ENCODE peak calls at places on chromosome 3, in eight cellular contexts. One of them, this sample, is unnamed.

GRCh38 chr3:10715886-10716285 is 100.1 kb upstream of the SLC6A11 start:
- DNase-seq in endothelial cell: no peak
- DNase-seq in colonic mucosa: no peak
- DNase-seq in SJSA1: no peak
- DNase-seq in activated T-cell treated with anti-CD3 and anti-CD28 coated beads for 1 hour: no peak
- DNase-seq in amniotic epithelial cell: no peak
- DNase-seq in GM04504: no peak
- DNase-seq in epithelial cell of prostate: no peak
- DNase-seq in this sample: no peak

GRCh38 chr3:115666081-115666480 is 42.8 kb downstream of the GAP43 start:
- DNase-seq in endothelial cell: no peak
- DNase-seq in colonic mucosa: no peak
- DNase-seq in SJSA1: no peak
- DNase-seq in activated T-cell treated with anti-CD3 and anti-CD28 coated beads for 1 hour: no peak
- DNase-seq in amniotic epithelial cell: peak
- DNase-seq in GM04504: no peak
- DNase-seq in epithelial cell of prostate: no peak
- DNase-seq in this sample: no peak

GRCh38 chr3:189937302-189938255 is 183.1 kb downstream of the P3H2 start:
- DNase-seq in endothelial cell: no peak
- DNase-seq in colonic mucosa: no peak
- DNase-seq in SJSA1: peak
- DNase-seq in activated T-cell treated with anti-CD3 and anti-CD28 coated beads for 1 hour: no peak
- DNase-seq in amniotic epithelial cell: peak
- DNase-seq in GM04504: peak
- DNase-seq in epithelial cell of prostate: peak
- DNase-seq in this sample: peak

GRCh38 chr3:16768956-16769355 is 115.8 kb upstream of the PLCL2 start:
- DNase-seq in endothelial cell: no peak
- DNase-seq in colonic mucosa: no peak
- DNase-seq in SJSA1: no peak
- DNase-seq in activated T-cell treated with anti-CD3 and anti-CD28 coated beads for 1 hour: no peak
- DNase-seq in amniotic epithelial cell: no peak
- DNase-seq in GM04504: no peak
- DNase-seq in epithelial cell of prostate: no peak
- DNase-seq in this sample: no peak

GRCh38 chr3:136239094-136239493 is 11.0 kb upstream of the PCCB start:
- DNase-seq in endothelial cell: no peak
- DNase-seq in colonic mucosa: no peak
- DNase-seq in SJSA1: no peak
- DNase-seq in activated T-cell treated with anti-CD3 and anti-CD28 coated beads for 1 hour: no peak
- DNase-seq in amniotic epithelial cell: no peak
- DNase-seq in GM04504: no peak
- DNase-seq in epithelial cell of prostate: no peak
- DNase-seq in this sample: no peak

GRCh38 chr3:196192036-196193001 is 18.9 kb downstream of the ZDHHC19 start:
- DNase-seq in endothelial cell: no peak
- DNase-seq in colonic mucosa: peak
- DNase-seq in SJSA1: no peak
- DNase-seq in activated T-cell treated with anti-CD3 and anti-CD28 coated beads for 1 hour: no peak
- DNase-seq in amniotic epithelial cell: no peak
- DNase-seq in GM04504: no peak
- DNase-seq in epithelial cell of prostate: no peak
- DNase-seq in this sample: no peak

GRCh38 chr3:66439666-66440344 is 61.0 kb downstream of the LRIG1 start:
- DNase-seq in endothelial cell: no peak
- DNase-seq in colonic mucosa: no peak
- DNase-seq in SJSA1: no peak
- DNase-seq in activated T-cell treated with anti-CD3 and anti-CD28 coated beads for 1 hour: no peak
- DNase-seq in amniotic epithelial cell: no peak
- DNase-seq in GM04504: no peak
- DNase-seq in epithelial cell of prostate: no peak
- DNase-seq in this sample: no peak

GRCh38 chr3:56942523-56942922 is 117.9 kb upstream of the SPATA12 start:
- DNase-seq in endothelial cell: no peak
- DNase-seq in colonic mucosa: no peak
- DNase-seq in SJSA1: no peak
- DNase-seq in activated T-cell treated with anti-CD3 and anti-CD28 coated beads for 1 hour: no peak
- DNase-seq in amniotic epithelial cell: no peak
- DNase-seq in GM04504: no peak
- DNase-seq in epithelial cell of prostate: no peak
- DNase-seq in this sample: no peak

GRCh38 chr3:194245474-194245873 is 105.7 kb downstream of the CPN2 start:
- DNase-seq in endothelial cell: no peak
- DNase-seq in colonic mucosa: no peak
- DNase-seq in SJSA1: no peak
- DNase-seq in activated T-cell treated with anti-CD3 and anti-CD28 coated beads for 1 hour: no peak
- DNase-seq in amniotic epithelial cell: no peak
- DNase-seq in GM04504: no peak
- DNase-seq in epithelial cell of prostate: no peak
- DNase-seq in this sample: no peak

GRCh38 chr3:33716227-33716626 is 1.8 kb downstream of the CLASP2 start:
- DNase-seq in endothelial cell: no peak
- DNase-seq in colonic mucosa: no peak
- DNase-seq in SJSA1: no peak
- DNase-seq in activated T-cell treated with anti-CD3 and anti-CD28 coated beads for 1 hour: no peak
- DNase-seq in amniotic epithelial cell: no peak
- DNase-seq in GM04504: no peak
- DNase-seq in epithelial cell of prostate: no peak
- DNase-seq in this sample: no peak

GRCh38 chr3:157063926-157064325 is 96.0 kb downstream of the CCNL1 start:
- DNase-seq in endothelial cell: no peak
- DNase-seq in colonic mucosa: no peak
- DNase-seq in SJSA1: no peak
- DNase-seq in activated T-cell treated with anti-CD3 and anti-CD28 coated beads for 1 hour: no peak
- DNase-seq in amniotic epithelial cell: no peak
- DNase-seq in GM04504: no peak
- DNase-seq in epithelial cell of prostate: no peak
- DNase-seq in this sample: no peak

GRCh38 chr3:142993958-142994442 is 7.4 kb upstream of the U2SURP start:
- DNase-seq in endothelial cell: peak
- DNase-seq in colonic mucosa: peak
- DNase-seq in SJSA1: no peak
- DNase-seq in activated T-cell treated with anti-CD3 and anti-CD28 coated beads for 1 hour: peak
- DNase-seq in amniotic epithelial cell: peak
- DNase-seq in GM04504: no peak
- DNase-seq in epithelial cell of prostate: no peak
- DNase-seq in this sample: no peak

GRCh38 chr3:177787279-177788041 is 590.2 kb upstream of the TBL1XR1 start:
- DNase-seq in endothelial cell: no peak
- DNase-seq in colonic mucosa: no peak
- DNase-seq in SJSA1: no peak
- DNase-seq in activated T-cell treated with anti-CD3 and anti-CD28 coated beads for 1 hour: no peak
- DNase-seq in amniotic epithelial cell: no peak
- DNase-seq in GM04504: no peak
- DNase-seq in epithelial cell of prostate: no peak
- DNase-seq in this sample: no peak

GRCh38 chr3:151976211-151977050 is 103.0 kb downstream of the SUCNR1 start:
- DNase-seq in endothelial cell: no peak
- DNase-seq in colonic mucosa: no peak
- DNase-seq in SJSA1: peak
- DNase-seq in activated T-cell treated with anti-CD3 and anti-CD28 coated beads for 1 hour: no peak
- DNase-seq in amniotic epithelial cell: peak
- DNase-seq in GM04504: peak
- DNase-seq in epithelial cell of prostate: peak
- DNase-seq in this sample: peak

GRCh38 chr3:145716519-145716918 is 444.5 kb downstream of the PLOD2 start:
- DNase-seq in endothelial cell: no peak
- DNase-seq in colonic mucosa: no peak
- DNase-seq in SJSA1: no peak
- DNase-seq in activated T-cell treated with anti-CD3 and anti-CD28 coated beads for 1 hour: no peak
- DNase-seq in amniotic epithelial cell: peak
- DNase-seq in GM04504: no peak
- DNase-seq in epithelial cell of prostate: no peak
- DNase-seq in this sample: no peak

GRCh38 chr3:11603628-11604027 is 40.1 kb downstream of the VGLL4 start:
- DNase-seq in endothelial cell: no peak
- DNase-seq in colonic mucosa: no peak
- DNase-seq in SJSA1: no peak
- DNase-seq in activated T-cell treated with anti-CD3 and anti-CD28 coated beads for 1 hour: no peak
- DNase-seq in amniotic epithelial cell: peak
- DNase-seq in GM04504: no peak
- DNase-seq in epithelial cell of prostate: no peak
- DNase-seq in this sample: no peak

GRCh38 chr3:166455724-166456123 is 618.5 kb upstream of the BCHE start:
- DNase-seq in endothelial cell: no peak
- DNase-seq in colonic mucosa: no peak
- DNase-seq in SJSA1: no peak
- DNase-seq in activated T-cell treated with anti-CD3 and anti-CD28 coated beads for 1 hour: no peak
- DNase-seq in amniotic epithelial cell: peak
- DNase-seq in GM04504: no peak
- DNase-seq in epithelial cell of prostate: no peak
- DNase-seq in this sample: no peak

GRCh38 chr3:32109256-32109655 is 2.8 kb downstream of the GPD1L start:
- DNase-seq in endothelial cell: no peak
- DNase-seq in colonic mucosa: peak
- DNase-seq in SJSA1: no peak
- DNase-seq in activated T-cell treated with anti-CD3 and anti-CD28 coated beads for 1 hour: no peak
- DNase-seq in amniotic epithelial cell: peak
- DNase-seq in GM04504: peak
- DNase-seq in epithelial cell of prostate: no peak
- DNase-seq in this sample: no peak

GRCh38 chr3:161413127-161413854 is 42.0 kb upstream of the SPTSSB start:
- DNase-seq in endothelial cell: no peak
- DNase-seq in colonic mucosa: no peak
- DNase-seq in SJSA1: no peak
- DNase-seq in activated T-cell treated with anti-CD3 and anti-CD28 coated beads for 1 hour: no peak
- DNase-seq in amniotic epithelial cell: peak
- DNase-seq in GM04504: no peak
- DNase-seq in epithelial cell of prostate: no peak
- DNase-seq in this sample: no peak

GRCh38 chr3:14428087-14429067 is 26.0 kb downstream of the SLC6A6 start:
- DNase-seq in endothelial cell: no peak
- DNase-seq in colonic mucosa: no peak
- DNase-seq in SJSA1: no peak
- DNase-seq in activated T-cell treated with anti-CD3 and anti-CD28 coated beads for 1 hour: no peak
- DNase-seq in amniotic epithelial cell: no peak
- DNase-seq in GM04504: no peak
- DNase-seq in epithelial cell of prostate: no peak
- DNase-seq in this sample: no peak

GRCh38 chr3:195106418-195106906 is 164.5 kb downstream of the XXYLT1 start:
- DNase-seq in endothelial cell: peak
- DNase-seq in colonic mucosa: peak
- DNase-seq in SJSA1: peak
- DNase-seq in activated T-cell treated with anti-CD3 and anti-CD28 coated beads for 1 hour: peak
- DNase-seq in amniotic epithelial cell: peak
- DNase-seq in GM04504: peak
- DNase-seq in epithelial cell of prostate: no peak
- DNase-seq in this sample: no peak

GRCh38 chr3:152199069-152199838 is 69.5 kb upstream of the MBNL1 start:
- DNase-seq in endothelial cell: no peak
- DNase-seq in colonic mucosa: no peak
- DNase-seq in SJSA1: no peak
- DNase-seq in activated T-cell treated with anti-CD3 and anti-CD28 coated beads for 1 hour: no peak
- DNase-seq in amniotic epithelial cell: no peak
- DNase-seq in GM04504: no peak
- DNase-seq in epithelial cell of prostate: no peak
- DNase-seq in this sample: no peak

GRCh38 chr3:12436514-12437222 is 47.6 kb upstream of the TSEN2 start:
- DNase-seq in endothelial cell: no peak
- DNase-seq in colonic mucosa: no peak
- DNase-seq in SJSA1: no peak
- DNase-seq in activated T-cell treated with anti-CD3 and anti-CD28 coated beads for 1 hour: no peak
- DNase-seq in amniotic epithelial cell: peak
- DNase-seq in GM04504: peak
- DNase-seq in epithelial cell of prostate: no peak
- DNase-seq in this sample: no peak